ENCODE peak calls at places on chromosome 20, in five cellular contexts. One of them, this sample, is unnamed. For H3K9me3, the result is how much of the 10 kb centered on the place peaks cover.

GRCh38 chr20:57759724-57760123 is 49.9 kb upstream of the PMEPA1 start:
- DNase-seq in lung: no peak
- DNase-seq in esophagus squamous epithelium: no peak
- DNase-seq in cardiac muscle cell: no peak
- DNase-seq in CD8-positive, alpha-beta memory T cell: no peak
- DNase-seq in this sample: no peak

GRCh38 chr20:50506270-50506579 is 4.0 kb upstream of the PTPN1 start:
- DNase-seq in lung: no peak
- DNase-seq in esophagus squamous epithelium: no peak
- DNase-seq in cardiac muscle cell: no peak
- DNase-seq in CD8-positive, alpha-beta memory T cell: no peak
- DNase-seq in this sample: no peak

GRCh38 chr20:57457243-57457761 is 66.1 kb downstream of the RBM38 start:
- DNase-seq in lung: no peak
- DNase-seq in esophagus squamous epithelium: no peak
- DNase-seq in cardiac muscle cell: no peak
- DNase-seq in CD8-positive, alpha-beta memory T cell: no peak
- DNase-seq in this sample: no peak

GRCh38 chr20:51346686-51347485 is 195.6 kb downstream of the NFATC2 start:
- DNase-seq in lung: no peak
- DNase-seq in esophagus squamous epithelium: no peak
- DNase-seq in cardiac muscle cell: no peak
- DNase-seq in CD8-positive, alpha-beta memory T cell: no peak
- DNase-seq in this sample: no peak

GRCh38 chr20:16927031-16927430 is 178.9 kb downstream of the OTOR start:
- DNase-seq in lung: no peak
- DNase-seq in esophagus squamous epithelium: no peak
- DNase-seq in cardiac muscle cell: no peak
- DNase-seq in CD8-positive, alpha-beta memory T cell: no peak
- DNase-seq in this sample: no peak

GRCh38 chr20:59518881-59519706 is 85.2 kb upstream of the PHACTR3 start:
- DNase-seq in lung: no peak
- DNase-seq in esophagus squamous epithelium: no peak
- DNase-seq in cardiac muscle cell: peak
- DNase-seq in CD8-positive, alpha-beta memory T cell: no peak
- DNase-seq in this sample: no peak

GRCh38 chr20:61193164-61193563 is 58.9 kb upstream of the CDH4 start:
- DNase-seq in lung: no peak
- DNase-seq in esophagus squamous epithelium: no peak
- DNase-seq in cardiac muscle cell: no peak
- DNase-seq in CD8-positive, alpha-beta memory T cell: no peak
- DNase-seq in this sample: no peak

GRCh38 chr20:58921564-58921963 is 59.5 kb upstream of the NELFCD start:
- DNase-seq in lung: no peak
- DNase-seq in esophagus squamous epithelium: no peak
- DNase-seq in cardiac muscle cell: no peak
- DNase-seq in CD8-positive, alpha-beta memory T cell: no peak
- DNase-seq in this sample: no peak

GRCh38 chr20:59939052-59939878 is 840 bp downstream of the PPP1R3D start:
- DNase-seq in lung: no peak
- DNase-seq in esophagus squamous epithelium: no peak
- DNase-seq in cardiac muscle cell: no peak
- DNase-seq in CD8-positive, alpha-beta memory T cell: no peak
- DNase-seq in this sample: no peak

GRCh38 chr20:62232194-62232593 is 6.1 kb upstream of the OSBPL2 start:
- DNase-seq in lung: no peak
- DNase-seq in esophagus squamous epithelium: no peak
- DNase-seq in cardiac muscle cell: no peak
- DNase-seq in CD8-positive, alpha-beta memory T cell: no peak
- DNase-seq in this sample: no peak

GRCh38 chr20:53162251-53162835 is 190.2 kb downstream of the TSHZ2 start:
- DNase-seq in lung: no peak
- DNase-seq in esophagus squamous epithelium: no peak
- DNase-seq in cardiac muscle cell: peak
- DNase-seq in CD8-positive, alpha-beta memory T cell: no peak
- DNase-seq in this sample: no peak

GRCh38 chr20:40506567-40506966 is 182.5 kb downstream of the MAFB start:
- DNase-seq in lung: peak
- DNase-seq in esophagus squamous epithelium: peak
- DNase-seq in cardiac muscle cell: peak
- DNase-seq in CD8-positive, alpha-beta memory T cell: no peak
- DNase-seq in this sample: no peak

GRCh38 chr20:4100679-4101078 is 85.3 kb upstream of the RNF24 start:
- DNase-seq in lung: no peak
- DNase-seq in esophagus squamous epithelium: no peak
- DNase-seq in cardiac muscle cell: no peak
- DNase-seq in CD8-positive, alpha-beta memory T cell: no peak
- DNase-seq in this sample: no peak

GRCh38 chr20:45061244-45061643 is 39.7 kb downstream of the KCNS1 start:
- DNase-seq in lung: no peak
- DNase-seq in esophagus squamous epithelium: no peak
- DNase-seq in cardiac muscle cell: peak
- DNase-seq in CD8-positive, alpha-beta memory T cell: no peak
- DNase-seq in this sample: no peak

GRCh38 chr20:61436674-61437279 is 184.7 kb downstream of the CDH4 start:
- DNase-seq in lung: no peak
- DNase-seq in esophagus squamous epithelium: no peak
- DNase-seq in cardiac muscle cell: peak
- DNase-seq in CD8-positive, alpha-beta memory T cell: no peak
- DNase-seq in this sample: no peak

GRCh38 chr20:38581013-38581412 is at the start of gene ADIG:
- DNase-seq in lung: no peak
- DNase-seq in esophagus squamous epithelium: no peak
- DNase-seq in cardiac muscle cell: no peak
- DNase-seq in CD8-positive, alpha-beta memory T cell: no peak
- DNase-seq in this sample: no peak

GRCh38 chr20:57244627-57245214 is 21.7 kb downstream of the BMP7 start:
- DNase-seq in lung: no peak
- DNase-seq in esophagus squamous epithelium: no peak
- DNase-seq in cardiac muscle cell: no peak
- DNase-seq in CD8-positive, alpha-beta memory T cell: no peak
- DNase-seq in this sample: no peak

GRCh38 chr20:672975-673604 is 2.5 kb downstream of the SCRT2 start:
- DNase-seq in lung: no peak
- DNase-seq in esophagus squamous epithelium: no peak
- DNase-seq in cardiac muscle cell: no peak
- DNase-seq in CD8-positive, alpha-beta memory T cell: no peak
- DNase-seq in this sample: no peak

GRCh38 chr20:51376121-51376520 is 166.4 kb downstream of the NFATC2 start:
- DNase-seq in lung: no peak
- DNase-seq in esophagus squamous epithelium: no peak
- DNase-seq in cardiac muscle cell: no peak
- DNase-seq in CD8-positive, alpha-beta memory T cell: no peak
- DNase-seq in this sample: no peak

GRCh38 chr20:9319687-9320384 is 194.6 kb upstream of the LAMP5 start:
- DNase-seq in lung: no peak
- DNase-seq in esophagus squamous epithelium: no peak
- DNase-seq in cardiac muscle cell: no peak
- DNase-seq in CD8-positive, alpha-beta memory T cell: no peak
- DNase-seq in this sample: no peak

GRCh38 chr20:46214831-46215488 is 93.3 kb downstream of the CDH22 start:
- DNase-seq in lung: no peak
- DNase-seq in esophagus squamous epithelium: no peak
- DNase-seq in cardiac muscle cell: no peak
- DNase-seq in CD8-positive, alpha-beta memory T cell: no peak
- DNase-seq in this sample: no peak

GRCh38 chr20:37627060-37627766 is 66.6 kb upstream of the CTNNBL1 start:
- DNase-seq in lung: no peak
- DNase-seq in esophagus squamous epithelium: no peak
- DNase-seq in cardiac muscle cell: peak
- DNase-seq in CD8-positive, alpha-beta memory T cell: no peak
- DNase-seq in this sample: no peak

GRCh38 chr20:57480444-57481152 is 44.3 kb downstream of the CTCFL start:
- DNase-seq in lung: no peak
- DNase-seq in esophagus squamous epithelium: no peak
- DNase-seq in cardiac muscle cell: no peak
- DNase-seq in CD8-positive, alpha-beta memory T cell: no peak
- DNase-seq in this sample: no peak

GRCh38 chr20:49283176-49283702 is 5.4 kb upstream of the ZNFX1 start:
- DNase-seq in lung: no peak
- DNase-seq in esophagus squamous epithelium: no peak
- DNase-seq in cardiac muscle cell: no peak
- DNase-seq in CD8-positive, alpha-beta memory T cell: no peak
- DNase-seq in this sample: no peak
- H3K9me3 ChIP-seq in lung: under half
- H3K9me3 ChIP-seq in esophagus squamous epithelium: under half
- H3K9me3 ChIP-seq in cardiac muscle cell: under half
- H3K9me3 ChIP-seq in CD8-positive, alpha-beta memory T cell: half or more
- H3K9me3 ChIP-seq in this sample: half or more

DNA sequence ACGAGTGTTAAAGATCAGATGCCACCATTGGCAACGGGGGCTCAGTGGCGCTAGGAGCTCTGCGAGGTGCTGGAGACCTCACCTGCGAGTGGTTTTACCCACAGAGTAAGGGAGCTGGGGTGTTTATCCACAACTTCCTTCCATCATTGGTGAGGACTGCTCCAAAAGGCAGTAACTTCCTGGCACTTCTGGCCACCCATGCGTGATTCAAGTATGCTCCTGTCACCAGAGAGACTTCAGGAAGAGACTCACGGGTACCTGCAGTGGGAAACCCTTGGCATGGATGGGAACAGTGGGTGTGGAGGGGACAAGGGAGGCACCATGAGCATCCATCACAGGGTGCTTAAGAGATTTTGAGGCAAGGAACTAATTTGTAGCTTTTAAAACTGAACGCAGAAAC is 53.2 kb downstream of the RIN2 start:
- DNase-seq in lung: no peak
- DNase-seq in esophagus squamous epithelium: no peak
- DNase-seq in cardiac muscle cell: no peak
- DNase-seq in CD8-positive, alpha-beta memory T cell: no peak
- DNase-seq in this sample: no peak
- H3K9me3 ChIP-seq in lung: under half
- H3K9me3 ChIP-seq in esophagus squamous epithelium: under half
- H3K9me3 ChIP-seq in cardiac muscle cell: under half
- H3K9me3 ChIP-seq in CD8-positive, alpha-beta memory T cell: under half
- H3K9me3 ChIP-seq in this sample: under half

GRCh38 chr20:55777641-55778040 is 227.7 kb downstream of the CBLN4 start:
- DNase-seq in lung: no peak
- DNase-seq in esophagus squamous epithelium: no peak
- DNase-seq in cardiac muscle cell: no peak
- DNase-seq in CD8-positive, alpha-beta memory T cell: no peak
- DNase-seq in this sample: no peak

GRCh38 chr20:55774628-55775027 is 230.7 kb downstream of the CBLN4 start:
- DNase-seq in lung: no peak
- DNase-seq in esophagus squamous epithelium: no peak
- DNase-seq in cardiac muscle cell: no peak
- DNase-seq in CD8-positive, alpha-beta memory T cell: no peak
- DNase-seq in this sample: no peak
- H3K9me3 ChIP-seq in lung: under half
- H3K9me3 ChIP-seq in esophagus squamous epithelium: under half
- H3K9me3 ChIP-seq in cardiac muscle cell: under half
- H3K9me3 ChIP-seq in CD8-positive, alpha-beta memory T cell: under half
- H3K9me3 ChIP-seq in this sample: under half

GRCh38 chr20:22579119-22579427 is 5.3 kb downstream of the FOXA2 start:
- DNase-seq in lung: no peak
- DNase-seq in esophagus squamous epithelium: no peak
- DNase-seq in cardiac muscle cell: no peak
- DNase-seq in CD8-positive, alpha-beta memory T cell: no peak
- DNase-seq in this sample: no peak
- H3K9me3 ChIP-seq in lung: under half
- H3K9me3 ChIP-seq in esophagus squamous epithelium: under half
- H3K9me3 ChIP-seq in cardiac muscle cell: under half
- H3K9me3 ChIP-seq in CD8-positive, alpha-beta memory T cell: under half
- H3K9me3 ChIP-seq in this sample: under half

This sample was measured in T-helper 17 cell.